ENCODE peak calls at places on chromosomes 7 and 10, in ten cellular contexts. One of them, this sample, is unnamed.

GRCh38 chr7:34048445-34048844 is 143.1 kb downstream of the BMPER start:
- DNase-seq in hypothalamus: no peak
- DNase-seq in right atrium auricular region: no peak
- DNase-seq in PC-3: no peak
- DNase-seq in C1 segment of cervical spinal cord: no peak
- DNase-seq in activated CD4-positive, alpha-beta T cell treated with anti-CD3 and anti-CD28 coated beads, Interleukin-2, amount 50 U/mL, for 24 hours: no peak
- DNase-seq in activated naive CD4-positive, alpha-beta T cell treated with anti-CD3 and anti-CD28 coated beads for 36 hours: no peak
- DNase-seq in HL-60: no peak
- DNase-seq in K562: no peak
- DNase-seq in NCI-H1436: no peak
- DNase-seq in this sample: peak

GRCh38 chr10:100881552-100882250 is 31.1 kb upstream of the SLF2 start:
- DNase-seq in hypothalamus: no peak
- DNase-seq in right atrium auricular region: no peak
- DNase-seq in PC-3: no peak
- DNase-seq in C1 segment of cervical spinal cord: no peak
- DNase-seq in activated CD4-positive, alpha-beta T cell treated with anti-CD3 and anti-CD28 coated beads, Interleukin-2, amount 50 U/mL, for 24 hours: no peak
- DNase-seq in activated naive CD4-positive, alpha-beta T cell treated with anti-CD3 and anti-CD28 coated beads for 36 hours: no peak
- DNase-seq in HL-60: no peak
- DNase-seq in K562: no peak
- DNase-seq in NCI-H1436: no peak
- DNase-seq in this sample: no peak

GRCh38 chr10:89590326-89590725 is 54.7 kb downstream of the PANK1 start:
- DNase-seq in hypothalamus: no peak
- DNase-seq in right atrium auricular region: no peak
- DNase-seq in PC-3: no peak
- DNase-seq in C1 segment of cervical spinal cord: no peak
- DNase-seq in activated CD4-positive, alpha-beta T cell treated with anti-CD3 and anti-CD28 coated beads, Interleukin-2, amount 50 U/mL, for 24 hours: no peak
- DNase-seq in activated naive CD4-positive, alpha-beta T cell treated with anti-CD3 and anti-CD28 coated beads for 36 hours: no peak
- DNase-seq in HL-60: no peak
- DNase-seq in K562: no peak
- DNase-seq in NCI-H1436: no peak
- DNase-seq in this sample: no peak

GRCh38 chr7:154512121-154512621 is 460.0 kb downstream of the DPP6 start:
- DNase-seq in hypothalamus: no peak
- DNase-seq in right atrium auricular region: no peak
- DNase-seq in PC-3: no peak
- DNase-seq in C1 segment of cervical spinal cord: no peak
- DNase-seq in activated CD4-positive, alpha-beta T cell treated with anti-CD3 and anti-CD28 coated beads, Interleukin-2, amount 50 U/mL, for 24 hours: no peak
- DNase-seq in activated naive CD4-positive, alpha-beta T cell treated with anti-CD3 and anti-CD28 coated beads for 36 hours: no peak
- DNase-seq in HL-60: no peak
- DNase-seq in K562: no peak
- DNase-seq in NCI-H1436: no peak
- DNase-seq in this sample: no peak

GRCh38 chr10:7593905-7594304 is 72.9 kb downstream of the ITIH5 start:
- DNase-seq in hypothalamus: no peak
- DNase-seq in right atrium auricular region: no peak
- DNase-seq in PC-3: no peak
- DNase-seq in C1 segment of cervical spinal cord: no peak
- DNase-seq in activated CD4-positive, alpha-beta T cell treated with anti-CD3 and anti-CD28 coated beads, Interleukin-2, amount 50 U/mL, for 24 hours: no peak
- DNase-seq in activated naive CD4-positive, alpha-beta T cell treated with anti-CD3 and anti-CD28 coated beads for 36 hours: no peak
- DNase-seq in HL-60: no peak
- DNase-seq in K562: no peak
- DNase-seq in NCI-H1436: no peak
- DNase-seq in this sample: no peak

GRCh38 chr10:118442032-118442431 is 99.9 kb upstream of the FAM204A start:
- DNase-seq in hypothalamus: no peak
- DNase-seq in right atrium auricular region: no peak
- DNase-seq in PC-3: no peak
- DNase-seq in C1 segment of cervical spinal cord: no peak
- DNase-seq in activated CD4-positive, alpha-beta T cell treated with anti-CD3 and anti-CD28 coated beads, Interleukin-2, amount 50 U/mL, for 24 hours: no peak
- DNase-seq in activated naive CD4-positive, alpha-beta T cell treated with anti-CD3 and anti-CD28 coated beads for 36 hours: no peak
- DNase-seq in HL-60: no peak
- DNase-seq in K562: no peak
- DNase-seq in NCI-H1436: no peak
- DNase-seq in this sample: no peak

GRCh38 chr10:90913774-90914420 is 7.0 kb downstream of the ANKRD1 start:
- DNase-seq in hypothalamus: no peak
- DNase-seq in right atrium auricular region: no peak
- DNase-seq in PC-3: no peak
- DNase-seq in C1 segment of cervical spinal cord: no peak
- DNase-seq in activated CD4-positive, alpha-beta T cell treated with anti-CD3 and anti-CD28 coated beads, Interleukin-2, amount 50 U/mL, for 24 hours: no peak
- DNase-seq in activated naive CD4-positive, alpha-beta T cell treated with anti-CD3 and anti-CD28 coated beads for 36 hours: no peak
- DNase-seq in HL-60: no peak
- DNase-seq in K562: no peak
- DNase-seq in NCI-H1436: no peak
- DNase-seq in this sample: no peak

GRCh38 chr7:2734084-2734601 is 46.1 kb downstream of the AMZ1 start:
- DNase-seq in hypothalamus: no peak
- DNase-seq in right atrium auricular region: peak
- DNase-seq in PC-3: no peak
- DNase-seq in C1 segment of cervical spinal cord: no peak
- DNase-seq in activated CD4-positive, alpha-beta T cell treated with anti-CD3 and anti-CD28 coated beads, Interleukin-2, amount 50 U/mL, for 24 hours: no peak
- DNase-seq in activated naive CD4-positive, alpha-beta T cell treated with anti-CD3 and anti-CD28 coated beads for 36 hours: no peak
- DNase-seq in HL-60: peak
- DNase-seq in K562: no peak
- DNase-seq in NCI-H1436: no peak
- DNase-seq in this sample: peak

GRCh38 chr7:157831901-157832810 is 495.4 kb downstream of the DNAJB6 start:
- DNase-seq in hypothalamus: no peak
- DNase-seq in right atrium auricular region: no peak
- DNase-seq in PC-3: no peak
- DNase-seq in C1 segment of cervical spinal cord: no peak
- DNase-seq in activated CD4-positive, alpha-beta T cell treated with anti-CD3 and anti-CD28 coated beads, Interleukin-2, amount 50 U/mL, for 24 hours: no peak
- DNase-seq in activated naive CD4-positive, alpha-beta T cell treated with anti-CD3 and anti-CD28 coated beads for 36 hours: no peak
- DNase-seq in HL-60: no peak
- DNase-seq in K562: no peak
- DNase-seq in NCI-H1436: no peak
- DNase-seq in this sample: no peak

GRCh38 chr10:99534939-99535763 is 2.4 kb downstream of the NKX2-3 start:
- DNase-seq in hypothalamus: no peak
- DNase-seq in right atrium auricular region: no peak
- DNase-seq in PC-3: peak
- DNase-seq in C1 segment of cervical spinal cord: no peak
- DNase-seq in activated CD4-positive, alpha-beta T cell treated with anti-CD3 and anti-CD28 coated beads, Interleukin-2, amount 50 U/mL, for 24 hours: no peak
- DNase-seq in activated naive CD4-positive, alpha-beta T cell treated with anti-CD3 and anti-CD28 coated beads for 36 hours: peak
- DNase-seq in HL-60: peak
- DNase-seq in K562: no peak
- DNase-seq in NCI-H1436: no peak
- DNase-seq in this sample: peak

GRCh38 chr7:7766671-7767070 is 48.3 kb upstream of the RPA3 start:
- DNase-seq in hypothalamus: no peak
- DNase-seq in right atrium auricular region: no peak
- DNase-seq in PC-3: peak
- DNase-seq in C1 segment of cervical spinal cord: no peak
- DNase-seq in activated CD4-positive, alpha-beta T cell treated with anti-CD3 and anti-CD28 coated beads, Interleukin-2, amount 50 U/mL, for 24 hours: no peak
- DNase-seq in activated naive CD4-positive, alpha-beta T cell treated with anti-CD3 and anti-CD28 coated beads for 36 hours: no peak
- DNase-seq in HL-60: no peak
- DNase-seq in K562: no peak
- DNase-seq in NCI-H1436: no peak
- DNase-seq in this sample: peak

GRCh38 chr10:119206603-119207366 is 586 bp upstream of the GRK5 start:
- DNase-seq in hypothalamus: peak
- DNase-seq in right atrium auricular region: peak
- DNase-seq in PC-3: peak
- DNase-seq in C1 segment of cervical spinal cord: peak
- DNase-seq in activated CD4-positive, alpha-beta T cell treated with anti-CD3 and anti-CD28 coated beads, Interleukin-2, amount 50 U/mL, for 24 hours: peak
- DNase-seq in activated naive CD4-positive, alpha-beta T cell treated with anti-CD3 and anti-CD28 coated beads for 36 hours: peak
- DNase-seq in HL-60: peak
- DNase-seq in K562: peak
- DNase-seq in NCI-H1436: peak
- DNase-seq in this sample: peak

GRCh38 chr7:23530901-23531793 is 634 bp downstream of the TRA2A start:
- DNase-seq in hypothalamus: peak
- DNase-seq in right atrium auricular region: peak
- DNase-seq in PC-3: peak
- DNase-seq in C1 segment of cervical spinal cord: peak
- DNase-seq in activated CD4-positive, alpha-beta T cell treated with anti-CD3 and anti-CD28 coated beads, Interleukin-2, amount 50 U/mL, for 24 hours: peak
- DNase-seq in activated naive CD4-positive, alpha-beta T cell treated with anti-CD3 and anti-CD28 coated beads for 36 hours: peak
- DNase-seq in HL-60: peak
- DNase-seq in K562: peak
- DNase-seq in NCI-H1436: peak
- DNase-seq in this sample: peak

GRCh38 chr7:65239707-65240352 is 133.8 kb upstream of the ZNF92 start:
- DNase-seq in hypothalamus: peak
- DNase-seq in right atrium auricular region: no peak
- DNase-seq in PC-3: peak
- DNase-seq in C1 segment of cervical spinal cord: peak
- DNase-seq in activated CD4-positive, alpha-beta T cell treated with anti-CD3 and anti-CD28 coated beads, Interleukin-2, amount 50 U/mL, for 24 hours: no peak
- DNase-seq in activated naive CD4-positive, alpha-beta T cell treated with anti-CD3 and anti-CD28 coated beads for 36 hours: no peak
- DNase-seq in HL-60: no peak
- DNase-seq in K562: no peak
- DNase-seq in NCI-H1436: peak
- DNase-seq in this sample: no peak

GRCh38 chr10:60390224-60390626 is 550 bp upstream of the ANK3 start:
- DNase-seq in hypothalamus: no peak
- DNase-seq in right atrium auricular region: no peak
- DNase-seq in PC-3: no peak
- DNase-seq in C1 segment of cervical spinal cord: peak
- DNase-seq in activated CD4-positive, alpha-beta T cell treated with anti-CD3 and anti-CD28 coated beads, Interleukin-2, amount 50 U/mL, for 24 hours: no peak
- DNase-seq in activated naive CD4-positive, alpha-beta T cell treated with anti-CD3 and anti-CD28 coated beads for 36 hours: no peak
- DNase-seq in HL-60: no peak
- DNase-seq in K562: no peak
- DNase-seq in NCI-H1436: no peak
- DNase-seq in this sample: no peak